ENCODE peak calls at places on chromosomes 5 and 9, in nine cellular contexts. Q is SHP77; N is CD4-positive, alpha-beta memory T cell; S is AG09319; H is activated T-cell treated with anti-CD3 and anti-CD28 coated beads for 1 hour; K is NCI-H1092; G is stimulated activated naive CD8-positive, alpha-beta T cell treated with anti-CD3 and anti-CD28 coated beads, Interleukin-15, Interleukin-2, amounts not matched to agents 100 U/mL and 50 U/mL, for 24 hours; F is AG08396; O is iris pigment epithelial cell. A is an unnamed sample.

GRCh38 chr5:79621056-79621455 is 8.8 kb downstream of the TENT2 start:
- DNase-seq in Q (no peak), K (no peak), O (peak; percentile 91), S (no peak), F (no peak), G (no peak), H (no peak), N (no peak), A (no peak)

GRCh38 chr9:109286981-109287380 is 33.9 kb downstream of the EPB41L4B start:
- DNase-seq in G (no peak), O (no peak), Q (no peak), N (no peak), S (no peak), H (no peak), F (no peak), K (no peak), A (no peak)

GRCh38 chr5:1724822-1725602 is 74.6 kb downstream of the MRPL36 start:
- DNase-seq in O (peak; percentile 38), H (no peak), S (no peak), F (peak; percentile 69), Q (no peak), N (peak; percentile 17), K (no peak), G (no peak), A (no peak)

GRCh38 chr5:120550358-120550757 is 86.3 kb downstream of the PRR16 start:
- DNase-seq in H (no peak), F (no peak), S (no peak), O (peak; percentile 65), G (no peak), Q (no peak), K (no peak), N (no peak), A (no peak)

GRCh38 chr5:176658817-176659216 is 11.5 kb downstream of the TSPAN17 start:
- DNase-seq in H (no peak), G (no peak), Q (no peak), K (no peak), F (no peak), N (peak; percentile 40), O (peak; percentile 64), S (no peak), A (peak; percentile 87)

GRCh38 chr5:158390556-158390955 is 531.6 kb upstream of the CLINT1 start:
- DNase-seq in G (no peak), F (no peak), S (no peak), K (no peak), H (no peak), O (peak; percentile 44), Q (no peak), N (no peak), A (no peak)

GRCh38 chr9:17776735-17777134 is 197.9 kb downstream of the SH3GL2 start:
- DNase-seq in H (no peak), F (no peak), O (no peak), G (no peak), S (no peak), N (no peak), K (peak; percentile 65), Q (no peak), A (peak; percentile 9)

GRCh38 chr9:80784647-80785046 is 904.7 kb downstream of the TLE1 start:
- DNase-seq in O (no peak), F (no peak), H (no peak), G (no peak), K (no peak), N (no peak), S (no peak), Q (no peak), A (no peak)

GRCh38 chr9:104091028-104091590 is 3.0 kb upstream of the SMC2 start:
- DNase-seq in Q (peak; percentile 14), G (no peak), O (no peak), F (no peak), S (no peak), K (peak; percentile 35), H (no peak), N (no peak), A (no peak)

GRCh38 chr5:66223637-66224036 is 79.5 kb downstream of the SREK1 start:
- DNase-seq in F (no peak), N (no peak), G (no peak), Q (no peak), K (no peak), H (no peak), S (no peak), O (no peak), A (no peak)

A was measured in H4.